ENCODE peak calls at places on chromosomes 7 and 10, in nine cellular contexts. E is Peyer's patch; F is GM12878; H is CD8-positive, alpha-beta T cell; G is cardiac muscle cell; K is heart right ventricle; C is vagina; X is psoas muscle; P is mesendoderm. I is an unnamed sample.

GRCh38 chr7:4227105-4228010 is 454.7 kb upstream of the FOXK1 start:
- DNase-seq in E (no peak), G (no peak), X (no peak), C (no peak), P (no peak), K (no peak), H (no peak), F (no peak), I (no peak)

GRCh38 chr7:13265271-13265670 is 577.8 kb downstream of the ARL4A start:
- DNase-seq in E (no peak), X (no peak), G (no peak), C (no peak), P (no peak), H (no peak), F (no peak), K (no peak), I (no peak)

GRCh38 chr7:131501422-131501821 is 55.0 kb downstream of the PODXL start:
- DNase-seq in H (peak; percentile 42), K (no peak), E (no peak), P (no peak), G (no peak), F (no peak), C (no peak), X (no peak), I (no peak)

GRCh38 chr7:98110249-98111022 is 3.8 kb downstream of the LMTK2 start:
- DNase-seq in C (no peak), F (no peak), E (no peak), X (no peak), G (peak; percentile 55), H (no peak), P (peak; percentile 67), K (peak; percentile 58), I (no peak)

GRCh38 chr7:117248810-117249209 is 74.0 kb downstream of the WNT2 start:
- DNase-seq in E (no peak), P (no peak), K (no peak), F (no peak), G (no peak), C (no peak), H (no peak), X (no peak), I (no peak)

GRCh38 chr7:137878333-137878961 is 31.7 kb upstream of the DGKI start:
- DNase-seq in E (peak; percentile 21), X (peak; percentile 86), H (no peak), C (no peak), K (peak; percentile 76), F (no peak), G (no peak), P (peak; percentile 21), I (peak; percentile 19)

GRCh38 chr10:33133557-33133956 is 175.5 kb upstream of the ITGB1 start:
- DNase-seq in F (no peak), E (no peak), K (no peak), C (no peak), P (no peak), H (no peak), X (no peak), G (no peak), I (no peak)

GRCh38 chr10:129192344-129193128 is 274.5 kb upstream of the MGMT start:
- DNase-seq in H (no peak), P (peak; percentile 43), K (peak; percentile 9), C (no peak), E (no peak), X (peak; percentile 80), G (no peak), F (no peak), I (no peak)

GRCh38 chr10:63477927-63478326 is 12.2 kb upstream of the JMJD1C start:
- DNase-seq in P (no peak), G (no peak), E (no peak), K (no peak), F (no peak), C (no peak), H (no peak), X (no peak), I (no peak)

GRCh38 chr10:61589547-61590243 is 73.0 kb upstream of the CABCOCO1 start:
- DNase-seq in H (no peak), C (no peak), G (no peak), F (no peak), E (no peak), X (no peak), K (no peak), P (no peak), I (no peak)

GRCh38 chr7:4159761-4160554 is 522.1 kb upstream of the FOXK1 start:
- DNase-seq in G (no peak), X (no peak), P (no peak), H (no peak), F (no peak), C (no peak), E (no peak), K (no peak), I (no peak)

GRCh38 chr10:84429926-84430520 is 101.6 kb downstream of the CCSER2 start:
- DNase-seq in G (peak; percentile 41), E (peak; percentile 56), F (peak; percentile 31), H (peak; percentile 69), C (no peak), K (peak; percentile 46), X (peak; percentile 34), P (peak; percentile 91), I (no peak)

GRCh38 chr10:69807696-69808095 is 6.0 kb downstream of the COL13A1 start:
- DNase-seq in X (no peak), G (no peak), H (no peak), C (no peak), K (no peak), E (no peak), F (no peak), P (peak; percentile 68), I (no peak)

GRCh38 chr7:105779856-105780815 is 96.3 kb downstream of the ATXN7L1 start:
- DNase-seq in G (no peak), X (no peak), C (no peak), P (peak; percentile 76), E (no peak), H (no peak), F (no peak), K (no peak), I (no peak)

GRCh38 chr10:28801247-28801646 is 123.9 kb downstream of the BAMBI start:
- DNase-seq in K (no peak), G (no peak), C (no peak), P (no peak), F (no peak), X (no peak), H (no peak), E (no peak), I (no peak)

GRCh38 chr10:21337171-21337792 is 188.2 kb downstream of the SKIDA1 start:
- DNase-seq in F (no peak), X (no peak), E (no peak), C (no peak), H (no peak), K (no peak), G (no peak), P (peak; percentile 57), I (no peak)

GRCh38 chr10:21347043-21347799 is 178.3 kb downstream of the SKIDA1 start:
- DNase-seq in C (no peak), H (no peak), G (no peak), E (no peak), X (no peak), F (no peak), K (no peak), P (no peak), I (no peak)

GRCh38 chr10:21340341-21340740 is 185.1 kb downstream of the SKIDA1 start:
- DNase-seq in X (no peak), C (no peak), H (no peak), P (no peak), F (no peak), K (no peak), E (no peak), G (no peak), I (no peak)

DNA sequence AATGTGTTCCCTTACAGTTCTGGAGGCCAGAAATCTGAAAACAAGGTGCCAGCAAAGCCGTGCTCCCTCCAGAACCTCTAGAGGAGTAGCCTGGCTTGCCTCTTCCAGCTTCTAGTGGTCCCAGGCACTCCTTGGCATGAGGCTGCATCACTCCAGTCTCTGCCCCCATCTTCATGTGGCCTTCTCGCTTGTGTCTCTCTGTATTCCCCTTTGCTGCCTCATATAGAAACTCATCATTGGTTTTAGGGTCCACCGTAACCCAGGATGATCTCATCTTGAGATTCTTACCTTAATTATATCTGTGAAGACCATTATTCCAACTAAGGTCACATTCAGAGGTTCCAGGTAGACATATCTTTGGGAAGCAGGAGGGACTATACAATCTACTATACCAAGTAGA is 182.4 kb downstream of the SKIDA1 start:
- DNase-seq in F (no peak), P (no peak), E (no peak), G (no peak), K (no peak), C (no peak), H (no peak), X (no peak), I (no peak)
- H3K27ac ChIP-seq in F (no peak overlapping the region), P (no peak overlapping the region), E (no peak overlapping the region), G (no peak overlapping the region), K (no peak overlapping the region), C (no peak overlapping the region), H (no peak overlapping the region), X (no peak overlapping the region), I (no peak overlapping the region)

GRCh38 chr7:26865094-26865388 is 651 bp upstream of the SKAP2 start:
- DNase-seq in X (peak; percentile 59), H (no peak), E (peak; percentile 62), F (no peak), C (no peak), K (no peak), P (no peak), G (no peak), I (no peak)

GRCh38 chr7:26863504-26864308 is 684 bp downstream of the SKAP2 start:
- DNase-seq in X (no peak), P (no peak), C (no peak), H (peak; percentile 17), K (peak; percentile 7), F (peak; percentile 37), E (peak; percentile 35), G (no peak), I (no peak)

GRCh38 chr7:26864309-26865093 is at the start of gene SKAP2:
- DNase-seq in G (peak; percentile 97), C (peak; percentile 99), E (peak; percentile 96), H (peak; percentile 79), F (peak; percentile 96), P (peak; percentile 99), K (peak; percentile 95), X (peak; percentile 98), I (peak; percentile 94)

GRCh38 chr7:26861050-26861449 is 3.3 kb downstream of the SKAP2 start:
- DNase-seq in G (no peak), H (no peak), P (no peak), K (no peak), E (no peak), X (no peak), C (no peak), F (no peak), I (no peak)

GRCh38 chr7:26862806-26863205 is 1.6 kb downstream of the SKAP2 start:
- DNase-seq in G (no peak), C (no peak), E (no peak), P (no peak), K (no peak), X (no peak), H (no peak), F (no peak), I (no peak)
- H3K4me1 ChIP-seq in G (no peaks in the 10 kb centered on the region), C (peaks cover 12% of the 10 kb centered on the region), E (no peaks in the 10 kb centered on the region), P (no peaks in the 10 kb centered on the region), K (peaks cover 4% of the 10 kb centered on the region), X (peaks cover 5% of the 10 kb centered on the region), H (peaks cover 15% of the 10 kb centered on the region), F (no peaks in the 10 kb centered on the region), I (no peaks in the 10 kb centered on the region)

GRCh38 chr7:100802951-100803350 is 24.4 kb downstream of the EPHB4 start:
- DNase-seq in E (no peak), K (no peak), P (no peak), F (no peak), X (no peak), G (no peak), C (no peak), H (no peak), I (no peak)
- H3K27ac ChIP-seq in E (peak overlapping the region; percentile 57), K (no peak overlapping the region), P (peak overlapping the region; percentile 55), F (peak overlapping the region; percentile 80), X (no peak overlapping the region), G (peak overlapping the region; percentile 57), C (peak overlapping the region; percentile 76), H (no peak overlapping the region), I (no peak overlapping the region)

GRCh38 chr10:48620719-48621118 is 15.8 kb upstream of the ARHGAP22 start:
- DNase-seq in H (no peak), X (no peak), C (no peak), P (no peak), F (no peak), G (no peak), E (no peak), K (no peak), I (no peak)
- H3K4me1 ChIP-seq in H (no peaks in the 10 kb centered on the region), X (no peaks in the 10 kb centered on the region), C (no peaks in the 10 kb centered on the region), P (no peaks in the 10 kb centered on the region), F (peaks cover 4% of the 10 kb centered on the region), G (no peaks in the 10 kb centered on the region), E (no peaks in the 10 kb centered on the region), K (no peaks in the 10 kb centered on the region), I (no peaks in the 10 kb centered on the region)

I was measured in thoracic aorta.